ENCODE peak calls at places on chromosomes 7 and 10, in four cellular contexts. X is T-helper 9 cell; U is stimulated activated CD4-positive, alpha-beta T cell treated with anti-CD3 and anti-CD28 coated beads, TNF-alpha, amount 100 ng/mL, for 4 hours; Y is suprapubic skin. H is an unnamed sample.

GRCh38 chr7:7820409-7820808 is 102.0 kb upstream of the RPA3 start:
- DNase-seq in X (no peak), U (no peak), Y (no peak), H (no peak)

GRCh38 chr7:47377741-47378140 is 204.2 kb downstream of the TNS3 start:
- DNase-seq in Y (no peak), U (no peak), X (no peak), H (no peak)

GRCh38 chr10:96122824-96123223 is 7.3 kb upstream of the ZNF518A start:
- DNase-seq in Y (no peak), U (no peak), X (no peak), H (no peak)

GRCh38 chr7:101068401-101068800 is 16.9 kb upstream of the TRIM56 start:
- DNase-seq in X (no peak), U (no peak), Y (no peak), H (no peak)

GRCh38 chr10:32377458-32378370 is 30.8 kb upstream of the EPC1 start:
- DNase-seq in Y (no peak), U (no peak), X (no peak), H (peak; percentile 27)

GRCh38 chr7:100044719-100045118 is 4.9 kb upstream of the ZSCAN21 start:
- DNase-seq in Y (no peak), U (no peak), X (no peak), H (no peak)

GRCh38 chr7:70657989-70658578 is 473.9 kb upstream of the GALNT17 start:
- DNase-seq in X (no peak), Y (no peak), U (no peak), H (no peak)

GRCh38 chr10:92222603-92223275 is 68.1 kb downstream of the CPEB3 start:
- DNase-seq in Y (no peak), U (no peak), X (no peak), H (no peak)

GRCh38 chr7:140618291-140618690 is 22.3 kb downstream of the DENND2A start:
- DNase-seq in Y (no peak), U (no peak), X (no peak), H (no peak)

GRCh38 chr7:83876593-83876992 is 227.7 kb upstream of the SEMA3E start:
- DNase-seq in U (no peak), X (no peak), Y (no peak), H (no peak)

GRCh38 chr10:76353124-76353851 is 921.9 kb downstream of the LRMDA start:
- DNase-seq in X (no peak), U (no peak), Y (no peak), H (no peak)

GRCh38 chr10:52454476-52454875 is 140.4 kb downstream of the DKK1 start:
- DNase-seq in X (no peak), Y (no peak), U (no peak), H (no peak)

GRCh38 chr7:140672382-140673062 is at the start of gene ADCK2:
- DNase-seq in Y (peak; percentile 75), U (peak; percentile 48), X (peak; percentile 58), H (peak; percentile 47)

GRCh38 chr10:101845903-101846302 is 2.3 kb upstream of the KCNIP2 start:
- DNase-seq in U (no peak), Y (no peak), X (no peak), H (no peak)

GRCh38 chr10:103278862-103279298 is 1.9 kb downstream of the INA start:
- DNase-seq in U (no peak), Y (no peak), X (peak; percentile 32), H (no peak)

GRCh38 chr7:44290250-44290616 is 35.2 kb downstream of the CAMK2B start:
- DNase-seq in Y (peak; percentile 9), U (no peak), X (no peak), H (no peak)

GRCh38 chr10:47152861-47153349 is 147.1 kb upstream of the GDF10 start:
- DNase-seq in X (no peak), Y (no peak), U (no peak), H (no peak)

GRCh38 chr10:118161434-118161833 is 114.7 kb upstream of the RAB11FIP2 start:
- DNase-seq in Y (no peak), U (no peak), X (no peak), H (no peak)

GRCh38 chr7:134307320-134307719 is 9.4 kb downstream of the SLC35B4 start:
- DNase-seq in X (no peak), Y (no peak), U (no peak), H (no peak)

GRCh38 chr7:51314726-51315125 is 1.9 kb downstream of the COBL start:
- DNase-seq in Y (no peak), U (no peak), X (no peak), H (no peak)

GRCh38 chr7:101792051-101792651 is 25.3 kb upstream of the CUX1 start:
- DNase-seq in X (no peak), Y (no peak), U (no peak), H (no peak)

GRCh38 chr10:122509323-122509722 is 48.0 kb downstream of the HTRA1 start:
- DNase-seq in X (no peak), U (no peak), Y (no peak), H (no peak)

GRCh38 chr7:86214734-86215133 is 429.0 kb upstream of the GRM3 start:
- DNase-seq in X (no peak), U (no peak), Y (no peak), H (no peak)

GRCh38 chr10:12388671-12389070 is 39.3 kb downstream of the CAMK1D start:
- DNase-seq in Y (no peak), U (no peak), X (no peak), H (no peak)

H was measured in effector memory CD4-positive, alpha-beta T cell.